ENCODE peak calls at places on chromosomes 5 and 9, in five cellular contexts. I, Q, O, P and S are unnamed samples. For H3K9me3, the result is how much of the 10 kb centered on the place peaks cover.

GRCh38 chr5:177306674-177307543 is 3.3 kb downstream of the PRELID1 start:
- DNase-seq in I (no peak), Q (no peak), O (peak), P (no peak), S (no peak)

GRCh38 chr5:89878140-89878570 is 531.4 kb downstream of the CETN3 start:
- DNase-seq in I (no peak), Q (no peak), O (no peak), P (peak), S (peak)

GRCh38 chr5:169223595-169223953 is 77.4 kb downstream of the SLIT3 start:
- DNase-seq in I (no peak), Q (no peak), O (no peak), P (no peak), S (no peak)

GRCh38 chr5:124927735-124928134 is 181.3 kb upstream of the ZNF608 start:
- DNase-seq in I (no peak), Q (no peak), O (no peak), P (no peak), S (no peak)

GRCh38 chr5:10064546-10065215 is 185.0 kb downstream of the ATPSCKMT start:
- DNase-seq in I (no peak), Q (no peak), O (no peak), P (no peak), S (no peak)

GRCh38 chr9:128115187-128116103 is 12.1 kb downstream of the PTGES2 start:
- DNase-seq in I (peak), Q (no peak), O (no peak), P (no peak), S (no peak)

GRCh38 chr9:75739884-75740611 is 150.4 kb upstream of the PCSK5 start:
- DNase-seq in I (no peak), Q (no peak), O (no peak), P (no peak), S (no peak)

GRCh38 chr5:172283020-172283861 is at the start of gene UBTD2:
- DNase-seq in I (peak), Q (peak), O (peak), P (no peak), S (no peak)

GRCh38 chr5:178259623-178260536 is 27.3 kb upstream of the PHYKPL start:
- DNase-seq in I (no peak), Q (no peak), O (no peak), P (no peak), S (no peak)

GRCh38 chr9:119907056-119907455 is 537.8 kb upstream of the BRINP1 start:
- DNase-seq in I (no peak), Q (no peak), O (no peak), P (no peak), S (no peak)

GRCh38 chr9:130820135-130820738 is 14.8 kb upstream of the ABL1 start:
- DNase-seq in I (no peak), Q (no peak), O (no peak), P (no peak), S (no peak)

GRCh38 chr9:114034663-114035062 is 43.4 kb downstream of the AMBP start:
- DNase-seq in I (no peak), Q (no peak), O (no peak), P (no peak), S (no peak)

GRCh38 chr5:5011151-5011550 is 129.0 kb upstream of the ADAMTS16 start:
- DNase-seq in I (no peak), Q (no peak), O (no peak), P (no peak), S (no peak)

GRCh38 chr9:27412081-27412480 is 112.0 kb upstream of the IFNK start:
- DNase-seq in I (no peak), Q (no peak), O (no peak), P (no peak), S (no peak)

GRCh38 chr5:61115968-61116367 is 46.3 kb downstream of the SMIM15 start:
- DNase-seq in I (no peak), Q (no peak), O (no peak), P (no peak), S (no peak)

GRCh38 chr5:126852104-126852531 is 75.2 kb downstream of the LMNB1 start:
- DNase-seq in I (no peak), Q (no peak), O (no peak), P (no peak), S (no peak)

GRCh38 chr9:18260527-18260926 is 213.4 kb upstream of the ADAMTSL1 start:
- DNase-seq in I (no peak), Q (no peak), O (no peak), P (no peak), S (no peak)

GRCh38 chr9:110261631-110262030 is 5.3 kb upstream of the TXN start:
- DNase-seq in I (no peak), Q (no peak), O (no peak), P (no peak), S (no peak)

GRCh38 chr5:141388661-141389060 is 1.2 kb downstream of the PCDHGB4 start:
- DNase-seq in I (no peak), Q (no peak), O (no peak), P (no peak), S (no peak)

GRCh38 chr5:141382469-141383294 is at the start of gene PCDHGA7:
- DNase-seq in I (no peak), Q (no peak), O (no peak), P (no peak), S (no peak)

GRCh38 chr5:141384471-141385267 is 2.1 kb downstream of the PCDHGA7 start:
- DNase-seq in I (no peak), Q (no peak), O (no peak), P (no peak), S (no peak)

DNA sequence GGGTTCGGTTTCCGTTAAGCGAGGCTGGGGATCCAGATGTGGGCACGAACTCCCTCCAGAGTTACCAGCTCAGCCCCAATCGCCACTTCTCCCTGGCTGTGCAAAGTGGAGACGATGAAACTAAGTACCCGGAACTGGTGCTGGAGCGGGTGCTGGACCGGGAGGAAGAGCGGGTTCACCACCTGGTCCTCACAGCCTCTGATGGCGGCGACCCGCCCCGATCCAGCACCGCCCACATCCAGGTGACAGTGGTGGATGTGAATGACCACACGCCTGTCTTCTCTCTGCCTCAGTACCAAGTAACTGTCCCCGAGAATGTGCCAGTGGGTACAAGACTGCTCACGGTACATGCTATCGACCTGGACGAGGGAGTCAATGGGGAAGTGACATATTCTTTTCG is 803 bp downstream of the PCDHGA7 start:
- DNase-seq in I (no peak), Q (no peak), O (no peak), P (no peak), S (no peak)
- H3K9me3 ChIP-seq in I (half or more), Q (under half), O (half or more), P (under half), S (under half)

GRCh38 chr9:94931036-94931633 is 204.6 kb downstream of the AOPEP start:
- DNase-seq in I (no peak), Q (no peak), O (no peak), P (no peak), S (no peak)
- H3K27ac ChIP-seq in I (no peak), Q (no peak), O (no peak), P (no peak), S (peak)

GRCh38 chr5:179288809-179289185 is 56.5 kb downstream of the ADAMTS2 start:
- DNase-seq in I (peak), Q (no peak), O (no peak), P (no peak), S (no peak)

GRCh38 chr5:179288101-179288808 is 57.0 kb downstream of the ADAMTS2 start:
- DNase-seq in I (peak), Q (no peak), O (no peak), P (no peak), S (no peak)

GRCh38 chr5:179287631-179288030 is 57.6 kb downstream of the ADAMTS2 start:
- DNase-seq in I (peak), Q (no peak), O (no peak), P (no peak), S (no peak)

GRCh38 chr5:179285236-179285635 is 60.0 kb downstream of the ADAMTS2 start:
- DNase-seq in I (peak), Q (peak), O (peak), P (no peak), S (no peak)

DNA sequence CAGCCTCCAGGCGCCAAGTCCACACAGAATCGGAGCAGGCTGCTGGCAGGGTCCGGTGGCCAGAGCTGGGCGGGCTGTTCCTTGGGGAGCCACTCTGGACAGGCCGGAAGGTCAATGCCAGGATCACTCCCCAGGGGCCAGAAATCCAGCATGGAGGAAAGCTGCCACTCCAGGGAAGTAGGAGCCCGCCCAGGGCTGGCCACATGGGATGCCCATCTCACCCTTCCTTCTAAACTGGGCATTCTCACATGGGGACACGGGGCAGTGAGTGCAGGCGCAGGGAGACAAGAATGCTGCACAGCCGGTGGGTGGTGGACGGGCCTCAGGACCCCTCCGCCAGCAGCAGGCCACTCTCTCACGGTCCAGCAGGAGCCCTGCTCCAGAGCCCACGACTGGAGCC is 58.2 kb downstream of the ADAMTS2 start:
- DNase-seq in I (peak), Q (no peak), O (no peak), P (no peak), S (no peak)
- H3K9me3 ChIP-seq in I (under half), Q (under half), O (under half), P (under half), S (under half)

GRCh38 chr9:97904725-97905124 is 17.6 kb downstream of the TRMO start:
- DNase-seq in I (no peak), Q (no peak), O (no peak), P (no peak), S (no peak)

GRCh38 chr9:97907051-97907450 is 15.2 kb downstream of the TRMO start:
- DNase-seq in I (peak), Q (no peak), O (no peak), P (no peak), S (no peak)

GRCh38 chr9:97906236-97906831 is 16.0 kb downstream of the TRMO start:
- DNase-seq in I (peak), Q (no peak), O (no peak), P (no peak), S (no peak)

GRCh38 chr9:97903168-97903567 is 19.1 kb downstream of the TRMO start:
- DNase-seq in I (no peak), Q (no peak), O (no peak), P (no peak), S (no peak)

DNA sequence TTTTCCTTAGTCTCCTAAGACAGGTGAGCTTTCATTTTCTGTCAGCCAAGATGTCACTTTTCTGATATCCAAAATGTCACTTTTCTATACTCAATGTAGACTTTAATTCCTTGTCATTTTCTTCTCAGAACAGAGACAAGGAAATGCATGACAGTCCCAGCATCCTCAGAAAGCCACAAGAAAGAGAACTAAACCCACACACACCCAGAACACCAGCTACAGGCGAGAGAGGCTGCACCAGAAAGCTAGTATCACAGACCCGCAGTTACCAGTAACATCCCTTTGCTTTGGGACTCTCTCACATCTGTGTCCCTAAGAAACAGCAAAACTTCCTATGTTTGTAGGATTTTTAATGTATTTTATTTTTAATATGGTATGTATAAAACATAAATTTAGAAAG is 17.1 kb downstream of the TRMO start:
- DNase-seq in I (no peak), Q (no peak), O (no peak), P (no peak), S (no peak)
- H3K27ac ChIP-seq in I (peak), Q (no peak), O (no peak), P (no peak), S (no peak)

GRCh38 chr5:18072600-18072999 is 438.3 kb downstream of the TAF11L14 start:
- DNase-seq in I (no peak), Q (no peak), O (no peak), P (no peak), S (no peak)

GRCh38 chr5:18078157-18078556 is 443.9 kb downstream of the TAF11L14 start:
- DNase-seq in I (no peak), Q (no peak), O (no peak), P (no peak), S (no peak)
- H3K9me3 ChIP-seq in I (under half), Q (under half), O (under half), P (under half), S (under half)

GRCh38 chr5:14367364-14367763 is 214.2 kb upstream of the OTULINL start:
- DNase-seq in I (no peak), Q (no peak), O (no peak), P (no peak), S (no peak)
- H3K27ac ChIP-seq in I (no peak), Q (no peak), O (no peak), P (no peak), S (no peak)

GRCh38 chr9:96034553-96035122 is 159.1 kb downstream of the ERCC6L2 start:
- DNase-seq in I (no peak), Q (no peak), O (no peak), P (no peak), S (no peak)

GRCh38 chr9:96038271-96038670 is 162.8 kb downstream of the ERCC6L2 start:
- DNase-seq in I (no peak), Q (no peak), O (no peak), P (no peak), S (no peak)

GRCh38 chr9:96033896-96034295 is 158.4 kb downstream of the ERCC6L2 start:
- DNase-seq in I (no peak), Q (no peak), O (no peak), P (no peak), S (no peak)

GRCh38 chr9:96040591-96041461 is 165.3 kb downstream of the ERCC6L2 start:
- DNase-seq in I (no peak), Q (no peak), O (no peak), P (peak), S (no peak)

GRCh38 chr9:96038914-96039313 is 163.4 kb downstream of the ERCC6L2 start:
- DNase-seq in I (no peak), Q (no peak), O (no peak), P (no peak), S (no peak)
- H3K9me3 ChIP-seq in I (under half), Q (under half), O (under half), P (under half), S (under half)

DNA sequence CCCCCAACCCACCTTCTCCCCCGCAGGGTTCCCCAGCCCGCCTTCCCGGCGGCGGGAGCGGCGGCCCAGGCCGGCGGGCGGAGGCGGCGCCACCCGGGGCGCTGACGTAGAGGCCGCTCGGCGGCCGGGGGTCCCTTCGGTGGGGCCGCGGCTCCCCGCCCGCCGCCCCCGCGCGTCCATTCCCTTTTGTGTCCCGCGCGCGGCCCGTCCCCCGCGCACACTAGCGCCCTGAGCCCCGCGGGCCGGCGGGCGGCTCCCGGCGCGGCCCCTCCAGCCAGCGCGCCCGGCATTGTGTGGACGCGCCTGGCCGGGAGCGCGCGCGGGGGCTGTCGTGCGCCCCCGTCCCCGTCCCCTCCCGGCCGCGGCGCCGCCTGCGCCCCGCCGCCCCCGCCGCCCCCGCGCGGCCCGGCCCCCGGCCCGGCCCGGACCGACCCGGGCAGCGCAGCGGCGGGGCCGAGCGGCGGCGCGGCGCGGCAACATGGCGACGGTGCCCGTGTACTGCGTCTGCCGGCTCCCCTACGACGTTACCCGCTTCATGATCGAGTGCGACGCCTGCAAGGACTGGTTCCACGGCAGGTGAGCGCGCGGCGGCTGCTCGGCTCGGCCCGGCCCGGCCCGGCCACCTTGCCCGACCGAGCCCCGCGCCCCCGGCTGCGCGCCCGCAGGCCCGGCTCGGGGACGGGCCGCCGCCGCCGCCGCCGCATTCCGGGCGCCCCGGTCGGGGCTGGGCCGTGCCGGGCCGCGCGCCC is at the start of gene PHF2:
- DNase-seq in I (peak), Q (peak), O (peak), P (no peak), S (no peak)
- H3K27ac ChIP-seq in I (peak), Q (peak), O (peak), P (peak), S (peak)